ENCODE peak calls at places on chromosomes 2 and 18, in four cellular contexts. E is IMR-90, N is HepG2, H is A549. P is an unnamed sample. For H3K4me1, the result is how much of the 10 kb centered on the place peaks cover.

GRCh38 chr2:150639917-150640538 is 152.6 kb upstream of the RND3 start:
- DNase-seq in E (peak), H (no peak), N (no peak), P (no peak)

GRCh38 chr2:105403785-105404698 is 5.2 kb upstream of the FHL2 start:
- DNase-seq in H (peak), N (no peak), E (peak), P (peak)

GRCh38 chr2:230060672-230061293 is 7.9 kb downstream of the SLC16A14 start:
- DNase-seq in H (no peak), N (no peak), E (no peak), P (no peak)

GRCh38 chr2:238955648-238956531 is 108.0 kb downstream of the TWIST2 start:
- DNase-seq in H (no peak), E (peak), N (no peak), P (no peak)

GRCh38 chr2:191625016-191625415 is 52.9 kb upstream of the NABP1 start:
- DNase-seq in E (no peak), H (peak), N (peak), P (no peak)

GRCh38 chr2:157164891-157165290 is 92.6 kb upstream of the GALNT5 start:
- DNase-seq in H (no peak), E (no peak), N (no peak), P (no peak)

GRCh38 chr18:62118324-62118723 is 68.5 kb downstream of the PIGN start:
- DNase-seq in E (peak), N (no peak), H (no peak), P (no peak)

GRCh38 chr2:9463698-9464034 is 10.7 kb upstream of the IAH1 start:
- DNase-seq in E (peak), H (no peak), N (no peak), P (no peak)

GRCh38 chr2:109448946-109449788 is 164.6 kb downstream of the SEPTIN10 start:
- DNase-seq in E (no peak), N (no peak), H (peak), P (peak)

GRCh38 chr2:37321029-37321682 is 3.5 kb downstream of the PRKD3 start:
- DNase-seq in E (no peak), H (no peak), N (no peak), P (no peak)

GRCh38 chr2:62270728-62271127 is 74.8 kb downstream of the B3GNT2 start:
- DNase-seq in H (no peak), N (no peak), E (peak), P (peak)

GRCh38 chr2:132582360-132582759 is 87.6 kb downstream of the LYPD1 start:
- DNase-seq in N (no peak), E (peak), H (no peak), P (no peak)

GRCh38 chr2:226800941-226801784 is 1.5 kb upstream of the IRS1 start:
- DNase-seq in N (peak), H (peak), E (peak), P (peak)

GRCh38 chr18:10207682-10208081 is 246.8 kb upstream of the APCDD1 start:
- DNase-seq in N (no peak), H (no peak), E (no peak), P (no peak)

GRCh38 chr18:74836296-74837139 is 238.8 kb downstream of the ZNF407 start:
- DNase-seq in E (peak), N (peak), H (peak), P (peak)

GRCh38 chr18:46542545-46542944 is 114.5 kb downstream of the LOXHD1 start:
- DNase-seq in E (no peak), N (no peak), H (no peak), P (no peak)

GRCh38 chr18:72672364-72673151 is 128.4 kb upstream of the CBLN2 start:
- DNase-seq in E (peak), N (peak), H (peak), P (no peak)

GRCh38 chr2:79860233-79861058 is 347.6 kb downstream of the CTNNA2 start:
- DNase-seq in E (peak), H (peak), N (peak), P (no peak)

GRCh38 chr2:232999354-232999753 is 13.7 kb downstream of the NGEF start:
- DNase-seq in H (no peak), N (peak), E (no peak), P (no peak)

GRCh38 chr2:70685771-70686171 is 82.2 kb downstream of the ADD2 start:
- DNase-seq in E (no peak), N (no peak), H (no peak), P (no peak)

GRCh38 chr2:218296200-218296599 is 3.9 kb upstream of the TMBIM1 start:
- DNase-seq in N (no peak), E (no peak), H (no peak), P (no peak)

GRCh38 chr2:12507295-12507694 is 209.4 kb upstream of the TRIB2 start:
- DNase-seq in N (no peak), E (peak), H (no peak), P (no peak)

GRCh38 chr2:20430461-20431302 is 16.2 kb upstream of the RHOB start:
- DNase-seq in N (no peak), H (no peak), E (peak), P (no peak)

GRCh38 chr2:210562136-210563080 is 6.0 kb downstream of the CPS1 start:
- DNase-seq in H (no peak), E (no peak), N (no peak), P (no peak)

GRCh38 chr2:137383391-137383790 is 580.9 kb upstream of the HNMT start:
- DNase-seq in E (no peak), H (peak), N (no peak), P (no peak)

GRCh38 chr2:925309-925708 is 25.3 kb upstream of the SNTG2 start:
- DNase-seq in H (no peak), N (no peak), E (no peak), P (no peak)

GRCh38 chr2:221124542-221125235 is 447.4 kb downstream of the EPHA4 start:
- DNase-seq in N (no peak), E (no peak), H (no peak), P (peak)

GRCh38 chr2:226524381-226524843 is 275.2 kb downstream of the IRS1 start:
- DNase-seq in N (peak), E (peak), H (peak), P (no peak)

GRCh38 chr2:150095361-150095760 is 392.1 kb downstream of the RND3 start:
- DNase-seq in H (no peak), N (no peak), E (no peak), P (no peak)

GRCh38 chr2:62032096-62032495 is 126.6 kb downstream of the COMMD1 start:
- DNase-seq in E (no peak), N (no peak), H (no peak), P (no peak)

GRCh38 chr18:55384551-55385275 is 203.3 kb downstream of the TCF4 start:
- DNase-seq in H (peak), N (peak), E (peak), P (no peak)

GRCh38 chr2:149994057-149994728 is 406.6 kb upstream of the MMADHC start:
- DNase-seq in H (peak), E (peak), N (peak), P (no peak)

GRCh38 chr2:204012081-204012653 is 75.6 kb downstream of the ICOS start:
- DNase-seq in N (no peak), H (no peak), E (no peak), P (no peak)

GRCh38 chr2:66477125-66477842 is 42.4 kb downstream of the MEIS1 start:
- DNase-seq in E (peak), H (no peak), N (no peak), P (no peak)

GRCh38 chr2:150484461-150484931 is 3.0 kb downstream of the RND3 start:
- DNase-seq in H (no peak), E (peak), N (no peak), P (no peak)

GRCh38 chr2:149050188-149050587 is 11.7 kb downstream of the LYPD6B start:
- DNase-seq in N (no peak), H (no peak), E (peak), P (no peak)

GRCh38 chr18:66193938-66194337 is 410.0 kb downstream of the CDH19 start:
- DNase-seq in H (no peak), E (no peak), N (no peak), P (no peak)

GRCh38 chr2:143503280-143503679 is 374.1 kb downstream of the ARHGAP15 start:
- DNase-seq in H (no peak), E (no peak), N (no peak), P (no peak)

GRCh38 chr18:33735428-33735827 is 157.4 kb downstream of the ASXL3 start:
- DNase-seq in E (no peak), H (no peak), N (no peak), P (no peak)

GRCh38 chr2:31312898-31313297 is 78.9 kb downstream of the EHD3 start:
- DNase-seq in N (no peak), E (peak), H (no peak), P (no peak)
- H3K4me1 ChIP-seq in N (under half), E (under half), H (under half), P (under half)

GRCh38 chr2:43074592-43075053 is 151.8 kb downstream of the ZFP36L2 start:
- DNase-seq in E (no peak), N (no peak), H (no peak), P (no peak)

GRCh38 chr2:43076676-43077075 is 149.7 kb downstream of the ZFP36L2 start:
- DNase-seq in H (no peak), N (no peak), E (no peak), P (no peak)

GRCh38 chr2:43075906-43076585 is 150.4 kb downstream of the ZFP36L2 start:
- DNase-seq in N (no peak), H (peak), E (peak), P (no peak)

GRCh38 chr2:43074052-43074451 is 152.4 kb downstream of the ZFP36L2 start:
- DNase-seq in H (no peak), N (no peak), E (no peak), P (no peak)

DNA sequence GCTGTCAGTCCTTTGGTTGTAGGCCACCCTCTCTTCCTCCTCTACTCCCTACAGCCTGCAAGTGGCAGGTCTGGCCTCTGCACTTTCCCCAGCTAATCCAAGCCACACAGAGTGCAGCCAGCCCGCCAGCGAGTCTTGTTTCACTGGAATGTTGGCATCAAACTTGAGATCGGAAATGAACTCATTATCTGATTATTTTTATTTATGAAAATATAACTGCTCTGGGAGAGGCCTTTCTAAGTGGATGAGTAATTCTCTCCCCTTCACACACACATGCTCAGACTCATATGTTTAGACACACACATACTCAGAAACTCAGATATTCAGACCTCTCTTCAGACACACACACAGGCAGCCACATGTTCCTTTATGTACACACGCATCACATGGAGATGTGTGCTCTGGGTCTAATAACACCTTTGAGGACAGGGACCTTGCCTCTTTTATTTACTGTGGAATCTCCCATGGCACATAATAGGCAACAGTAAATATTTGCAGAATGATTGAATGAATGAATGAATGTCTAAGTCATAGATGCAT is 151.3 kb downstream of the ZFP36L2 start:
- DNase-seq in N (peak), E (peak), H (peak), P (peak)
- TF ChIP-seq POLR2A in N (no peak), E (no peak), H (no peak), P (no peak)

GRCh38 chr2:16327311-16327710 is 338.3 kb downstream of the CYRIA start:
- DNase-seq in H (no peak), E (no peak), N (no peak), P (no peak)

GRCh38 chr2:16330571-16331351 is 334.9 kb downstream of the CYRIA start:
- DNase-seq in H (no peak), E (no peak), N (peak), P (peak)

GRCh38 chr2:16328521-16329190 is 337.0 kb downstream of the CYRIA start:
- DNase-seq in H (no peak), E (no peak), N (no peak), P (no peak)

GRCh38 chr2:16330012-16330411 is 335.6 kb downstream of the CYRIA start:
- DNase-seq in H (no peak), E (no peak), N (peak), P (no peak)

DNA sequence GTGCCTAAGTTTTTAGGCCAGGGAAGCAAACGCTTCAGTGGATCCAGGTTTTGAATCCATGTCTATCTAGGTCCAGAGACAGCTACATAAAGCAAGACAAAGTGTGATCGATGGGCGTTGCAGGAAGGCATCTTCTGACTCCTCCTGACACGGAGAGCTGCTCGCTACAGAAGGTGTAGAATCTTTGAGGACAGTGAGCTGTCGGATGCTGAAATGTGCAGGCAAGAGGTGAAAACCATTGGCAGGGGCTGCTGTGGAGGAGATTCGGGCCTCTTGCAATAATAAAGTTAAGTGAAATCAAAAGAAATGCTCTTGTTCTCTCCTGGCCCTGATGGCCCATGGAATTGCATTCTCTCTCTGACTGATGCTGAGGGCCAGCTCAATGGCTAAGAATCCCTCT is 336.2 kb downstream of the CYRIA start:
- DNase-seq in H (no peak), N (no peak), E (no peak), P (no peak)
- H3K4me1 ChIP-seq in H (under half), N (under half), E (under half), P (under half)

GRCh38 chr2:160407393-160408204 is 86.0 kb downstream of the RBMS1 start:
- DNase-seq in H (peak), N (peak), E (peak), P (peak)
- TF ChIP-seq POLR2A in H (peak), N (no peak), E (peak), P (no peak)

DNA sequence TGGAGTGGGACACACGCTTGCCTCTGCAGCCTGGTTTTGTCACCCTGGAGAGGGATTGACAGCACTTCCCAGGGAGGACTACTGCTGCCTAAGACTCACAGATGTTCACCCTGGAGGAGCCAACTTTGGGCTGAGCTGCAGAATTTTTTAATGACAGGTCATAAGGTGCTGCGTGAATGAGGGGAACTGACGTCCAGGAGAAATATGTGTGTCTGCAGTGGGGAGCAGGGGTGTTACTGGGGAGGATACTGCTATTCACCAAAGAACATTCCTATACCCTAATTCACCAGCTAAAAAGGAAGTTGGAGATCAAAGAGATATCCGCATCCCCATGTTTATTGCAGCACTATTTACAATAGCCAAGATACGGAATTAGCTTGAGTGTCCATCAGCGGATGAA is 144.4 kb downstream of the MGAT5 start:
- DNase-seq in N (no peak), E (peak), H (no peak), P (no peak)
- H3K4me1 ChIP-seq in N (under half), E (under half), H (under half), P (under half)

DNA sequence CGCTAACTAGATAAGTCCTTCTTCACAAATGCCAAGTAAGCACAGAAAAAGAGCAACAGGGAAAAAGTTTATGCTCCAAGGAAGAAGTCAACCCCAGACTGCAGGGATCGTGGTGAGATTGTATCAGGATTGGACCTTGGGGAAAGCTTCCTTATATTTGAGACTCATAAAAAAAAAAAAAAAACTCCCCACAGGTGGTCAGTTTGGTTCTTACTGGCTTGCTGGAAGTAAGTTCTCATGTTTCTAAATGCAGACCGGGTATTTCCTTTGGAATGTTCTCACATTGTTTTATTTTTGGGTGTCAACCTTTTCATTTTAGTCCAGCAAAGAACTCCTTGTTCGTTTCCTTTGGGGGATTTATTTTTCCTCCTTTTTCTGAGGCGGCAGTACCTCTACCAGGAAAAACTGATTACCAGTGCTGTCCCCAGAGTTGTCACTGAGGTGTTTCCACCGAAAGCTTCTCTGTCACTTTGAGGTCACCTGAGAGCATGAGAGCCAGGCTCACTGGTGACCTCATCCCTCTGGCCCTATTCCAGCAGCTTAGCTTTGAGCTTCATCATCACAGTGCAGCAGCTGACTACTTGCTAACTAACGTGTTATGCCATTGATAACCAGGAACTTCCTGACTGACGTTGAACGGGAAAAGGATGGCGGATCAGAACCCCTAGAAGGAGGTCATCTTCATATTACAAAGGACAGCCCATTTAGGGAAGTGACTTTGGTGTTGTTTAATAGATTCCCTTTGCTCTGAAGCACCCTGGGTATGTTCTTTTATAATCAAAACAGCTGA is 16.8 kb upstream of the ATP8B1 start:
- DNase-seq in H (peak), N (peak), E (peak), P (peak)
- TF ChIP-seq POLR2A in H (no peak), N (no peak), E (no peak), P (no peak)

GRCh38 chr2:126663184-126663963 is 7.4 kb downstream of the GYPC start:
- DNase-seq in E (no peak), H (no peak), N (no peak), P (no peak)

GRCh38 chr2:126664234-126664633 is 8.3 kb downstream of the GYPC start:
- DNase-seq in H (no peak), N (no peak), E (no peak), P (no peak)

GRCh38 chr2:126666003-126666402 is 10.0 kb downstream of the GYPC start:
- DNase-seq in N (no peak), E (no peak), H (no peak), P (no peak)

GRCh38 chr2:126665483-126665882 is 9.5 kb downstream of the GYPC start:
- DNase-seq in E (no peak), H (no peak), N (no peak), P (no peak)

GRCh38 chr2:126664639-126665038 is 8.7 kb downstream of the GYPC start:
- DNase-seq in N (no peak), E (no peak), H (no peak), P (no peak)
- H3K4me1 ChIP-seq in N (under half), E (under half), H (under half), P (under half)

GRCh38 chr18:58114766-58115165 is 70.7 kb downstream of the NEDD4L start:
- DNase-seq in N (no peak), H (no peak), E (no peak), P (no peak)

GRCh38 chr18:58116815-58117214 is 72.8 kb downstream of the NEDD4L start:
- DNase-seq in N (no peak), H (no peak), E (no peak), P (no peak)

GRCh38 chr18:58118510-58118909 is 74.5 kb downstream of the NEDD4L start:
- DNase-seq in E (no peak), N (no peak), H (no peak), P (no peak)

GRCh38 chr18:58119819-58120218 is 75.8 kb downstream of the NEDD4L start:
- DNase-seq in H (no peak), N (no peak), E (no peak), P (no peak)

DNA sequence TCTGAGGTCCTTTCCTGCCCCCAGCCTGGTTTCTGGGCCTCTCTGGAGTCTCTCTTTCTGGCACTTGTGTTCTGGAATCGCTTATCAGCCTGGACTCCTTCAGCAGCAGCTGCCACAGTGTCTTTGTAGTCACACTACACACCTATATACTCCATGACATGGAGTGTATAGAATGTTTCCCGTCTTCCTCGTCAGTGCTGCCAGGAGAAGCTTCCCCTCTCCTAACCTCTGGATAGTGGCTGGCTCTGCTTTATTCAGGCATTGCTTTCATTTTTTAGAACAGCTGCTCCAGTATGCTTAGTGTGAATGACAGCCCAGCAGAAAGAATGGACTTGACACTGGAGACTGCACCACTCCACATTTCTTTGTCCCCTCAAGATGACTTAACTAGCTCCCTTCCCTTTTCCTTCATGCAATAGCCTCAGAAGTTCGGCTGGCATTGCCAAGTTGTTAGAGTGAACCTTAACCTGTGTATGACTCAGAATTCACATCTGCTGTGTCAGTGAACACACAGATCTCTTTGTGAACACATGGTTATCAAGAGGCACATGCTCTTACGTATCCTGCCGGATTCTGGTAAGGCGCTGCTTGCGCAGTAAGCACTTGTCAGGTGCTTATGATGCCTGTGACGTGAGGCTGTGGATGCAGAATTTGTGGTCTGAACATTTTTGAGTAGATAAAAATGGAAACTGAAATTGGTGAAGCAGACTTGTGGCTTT is 73.8 kb downstream of the NEDD4L start:
- DNase-seq in H (peak), E (peak), N (peak), P (no peak)
- TF ChIP-seq POLR2A in H (no peak), E (no peak), N (no peak), P (no peak)

P was measured in heart left ventricle.